ENCODE peak calls at places on chromosomes 4 and X, in six cellular contexts. One of them, this sample, is unnamed. For H3K4me1, the result is how much of the 10 kb centered on the place peaks cover.

GRCh38 chr4:94806376-94806775 is 48.6 kb downstream of the BMPR1B start:
- DNase-seq in HCT116: no peak
- DNase-seq in H9: no peak
- DNase-seq in naive thymus-derived CD4-positive, alpha-beta T cell: no peak
- DNase-seq in ovary: no peak
- DNase-seq in endothelial cell of umbilical vein: peak
- DNase-seq in this sample: no peak

GRCh38 chr4:117239434-117239833 is 154.1 kb upstream of the TRAM1L1 start:
- DNase-seq in HCT116: no peak
- DNase-seq in H9: no peak
- DNase-seq in naive thymus-derived CD4-positive, alpha-beta T cell: no peak
- DNase-seq in ovary: no peak
- DNase-seq in endothelial cell of umbilical vein: no peak
- DNase-seq in this sample: no peak

GRCh38 chr4:52408037-52408436 is 251.1 kb downstream of the USP46 start:
- DNase-seq in HCT116: no peak
- DNase-seq in H9: no peak
- DNase-seq in naive thymus-derived CD4-positive, alpha-beta T cell: no peak
- DNase-seq in ovary: no peak
- DNase-seq in endothelial cell of umbilical vein: peak
- DNase-seq in this sample: no peak

GRCh38 chr4:16779028-16779675 is 119.3 kb downstream of the LDB2 start:
- DNase-seq in HCT116: no peak
- DNase-seq in H9: no peak
- DNase-seq in naive thymus-derived CD4-positive, alpha-beta T cell: no peak
- DNase-seq in ovary: no peak
- DNase-seq in endothelial cell of umbilical vein: no peak
- DNase-seq in this sample: no peak

GRCh38 chr4:149961876-149962597 is 116.2 kb upstream of the DCLK2 start:
- DNase-seq in HCT116: no peak
- DNase-seq in H9: no peak
- DNase-seq in naive thymus-derived CD4-positive, alpha-beta T cell: no peak
- DNase-seq in ovary: no peak
- DNase-seq in endothelial cell of umbilical vein: no peak
- DNase-seq in this sample: no peak

GRCh38 chr4:77179512-77179911 is 22.5 kb downstream of the CCNG2 start:
- DNase-seq in HCT116: no peak
- DNase-seq in H9: no peak
- DNase-seq in naive thymus-derived CD4-positive, alpha-beta T cell: no peak
- DNase-seq in ovary: no peak
- DNase-seq in endothelial cell of umbilical vein: no peak
- DNase-seq in this sample: no peak

GRCh38 chrX:8413279-8413678 is 51.4 kb upstream of the VCX3B start:
- DNase-seq in HCT116: no peak
- DNase-seq in H9: no peak
- DNase-seq in naive thymus-derived CD4-positive, alpha-beta T cell: no peak
- DNase-seq in ovary: no peak
- DNase-seq in endothelial cell of umbilical vein: no peak
- DNase-seq in this sample: no peak

GRCh38 chr4:88690355-88690754 is 7.3 kb downstream of the NAP1L5 start:
- DNase-seq in HCT116: no peak
- DNase-seq in H9: no peak
- DNase-seq in naive thymus-derived CD4-positive, alpha-beta T cell: no peak
- DNase-seq in ovary: no peak
- DNase-seq in endothelial cell of umbilical vein: peak
- DNase-seq in this sample: no peak

GRCh38 chrX:15188039-15188438 is 81.8 kb downstream of the ASB9 start:
- DNase-seq in HCT116: no peak
- DNase-seq in H9: peak
- DNase-seq in naive thymus-derived CD4-positive, alpha-beta T cell: no peak
- DNase-seq in ovary: no peak
- DNase-seq in endothelial cell of umbilical vein: no peak
- DNase-seq in this sample: no peak

GRCh38 chr4:3775011-3775410 is 8.8 kb downstream of the ADRA2C start:
- DNase-seq in HCT116: no peak
- DNase-seq in H9: no peak
- DNase-seq in naive thymus-derived CD4-positive, alpha-beta T cell: no peak
- DNase-seq in ovary: no peak
- DNase-seq in endothelial cell of umbilical vein: no peak
- DNase-seq in this sample: no peak

GRCh38 chr4:112648263-112649054 is 11.5 kb downstream of the LARP7 start:
- DNase-seq in HCT116: no peak
- DNase-seq in H9: peak
- DNase-seq in naive thymus-derived CD4-positive, alpha-beta T cell: no peak
- DNase-seq in ovary: no peak
- DNase-seq in endothelial cell of umbilical vein: no peak
- DNase-seq in this sample: no peak

GRCh38 chrX:56026816-56027215 is 205.3 kb upstream of the KLF8 start:
- DNase-seq in HCT116: no peak
- DNase-seq in H9: no peak
- DNase-seq in naive thymus-derived CD4-positive, alpha-beta T cell: no peak
- DNase-seq in ovary: no peak
- DNase-seq in endothelial cell of umbilical vein: no peak
- DNase-seq in this sample: no peak

GRCh38 chr4:7828926-7829325 is 110.7 kb downstream of the AFAP1 start:
- DNase-seq in HCT116: no peak
- DNase-seq in H9: no peak
- DNase-seq in naive thymus-derived CD4-positive, alpha-beta T cell: no peak
- DNase-seq in ovary: no peak
- DNase-seq in endothelial cell of umbilical vein: peak
- DNase-seq in this sample: no peak

GRCh38 chrX:108313662-108314061 is 124.6 kb downstream of the COL4A6 start:
- DNase-seq in HCT116: no peak
- DNase-seq in H9: no peak
- DNase-seq in naive thymus-derived CD4-positive, alpha-beta T cell: no peak
- DNase-seq in ovary: no peak
- DNase-seq in endothelial cell of umbilical vein: no peak
- DNase-seq in this sample: no peak

GRCh38 chr4:7198440-7199128 is 6.2 kb downstream of the SORCS2 start:
- DNase-seq in HCT116: no peak
- DNase-seq in H9: peak
- DNase-seq in naive thymus-derived CD4-positive, alpha-beta T cell: no peak
- DNase-seq in ovary: no peak
- DNase-seq in endothelial cell of umbilical vein: no peak
- DNase-seq in this sample: no peak

GRCh38 chr4:113311047-113311446 is 261.6 kb downstream of the ANK2 start:
- DNase-seq in HCT116: peak
- DNase-seq in H9: no peak
- DNase-seq in naive thymus-derived CD4-positive, alpha-beta T cell: no peak
- DNase-seq in ovary: no peak
- DNase-seq in endothelial cell of umbilical vein: no peak
- DNase-seq in this sample: no peak

GRCh38 chr4:58274553-58274952 is 1164.4 kb upstream of the IGFBP7 start:
- DNase-seq in HCT116: no peak
- DNase-seq in H9: no peak
- DNase-seq in naive thymus-derived CD4-positive, alpha-beta T cell: no peak
- DNase-seq in ovary: no peak
- DNase-seq in endothelial cell of umbilical vein: no peak
- DNase-seq in this sample: no peak

GRCh38 chrX:21770631-21771321 is 12.9 kb upstream of the SMPX start:
- DNase-seq in HCT116: peak
- DNase-seq in H9: peak
- DNase-seq in naive thymus-derived CD4-positive, alpha-beta T cell: no peak
- DNase-seq in ovary: no peak
- DNase-seq in endothelial cell of umbilical vein: no peak
- DNase-seq in this sample: no peak

GRCh38 chr4:89368855-89369254 is 61.3 kb upstream of the GPRIN3 start:
- DNase-seq in HCT116: no peak
- DNase-seq in H9: no peak
- DNase-seq in naive thymus-derived CD4-positive, alpha-beta T cell: no peak
- DNase-seq in ovary: no peak
- DNase-seq in endothelial cell of umbilical vein: no peak
- DNase-seq in this sample: no peak

GRCh38 chrX:2483398-2483797 is 17.4 kb downstream of the DHRSX start:
- DNase-seq in HCT116: no peak
- DNase-seq in H9: no peak
- DNase-seq in naive thymus-derived CD4-positive, alpha-beta T cell: no peak
- DNase-seq in ovary: no peak
- DNase-seq in endothelial cell of umbilical vein: no peak
- DNase-seq in this sample: no peak

DNA sequence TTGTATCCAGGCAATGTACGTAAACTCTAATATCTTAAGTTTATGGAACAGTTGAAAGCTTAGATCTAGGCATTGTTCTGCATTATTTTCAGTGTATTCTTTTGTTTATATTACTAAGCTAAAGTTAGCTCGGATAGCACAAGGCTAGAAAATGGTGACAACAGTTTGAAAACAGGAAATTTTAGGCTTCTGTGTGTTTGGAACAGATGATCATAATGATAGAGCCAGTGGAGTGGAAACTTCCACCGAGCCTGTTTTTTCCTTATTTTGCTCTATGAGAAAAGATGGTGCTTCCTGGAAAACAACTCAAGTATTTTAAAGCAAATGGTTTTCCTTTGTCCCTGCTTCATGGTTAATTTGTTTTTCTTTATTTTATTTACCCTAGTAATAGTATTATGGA is 70.8 kb downstream of the GAB1 start:
- DNase-seq in HCT116: no peak
- DNase-seq in H9: no peak
- DNase-seq in naive thymus-derived CD4-positive, alpha-beta T cell: no peak
- DNase-seq in ovary: no peak
- DNase-seq in endothelial cell of umbilical vein: peak
- DNase-seq in this sample: no peak
- H3K4me1 ChIP-seq in HCT116: under half
- H3K4me1 ChIP-seq in H9: under half
- H3K4me1 ChIP-seq in naive thymus-derived CD4-positive, alpha-beta T cell: under half
- H3K4me1 ChIP-seq in ovary: under half
- H3K4me1 ChIP-seq in endothelial cell of umbilical vein: under half
- H3K4me1 ChIP-seq in this sample: half or more

GRCh38 chr4:72179342-72179741 is 147.5 kb downstream of the NPFFR2 start:
- DNase-seq in HCT116: no peak
- DNase-seq in H9: no peak
- DNase-seq in naive thymus-derived CD4-positive, alpha-beta T cell: no peak
- DNase-seq in ovary: no peak
- DNase-seq in endothelial cell of umbilical vein: no peak
- DNase-seq in this sample: no peak
- H3K4me1 ChIP-seq in HCT116: under half
- H3K4me1 ChIP-seq in H9: under half
- H3K4me1 ChIP-seq in naive thymus-derived CD4-positive, alpha-beta T cell: under half
- H3K4me1 ChIP-seq in ovary: under half
- H3K4me1 ChIP-seq in endothelial cell of umbilical vein: under half
- H3K4me1 ChIP-seq in this sample: under half

DNA sequence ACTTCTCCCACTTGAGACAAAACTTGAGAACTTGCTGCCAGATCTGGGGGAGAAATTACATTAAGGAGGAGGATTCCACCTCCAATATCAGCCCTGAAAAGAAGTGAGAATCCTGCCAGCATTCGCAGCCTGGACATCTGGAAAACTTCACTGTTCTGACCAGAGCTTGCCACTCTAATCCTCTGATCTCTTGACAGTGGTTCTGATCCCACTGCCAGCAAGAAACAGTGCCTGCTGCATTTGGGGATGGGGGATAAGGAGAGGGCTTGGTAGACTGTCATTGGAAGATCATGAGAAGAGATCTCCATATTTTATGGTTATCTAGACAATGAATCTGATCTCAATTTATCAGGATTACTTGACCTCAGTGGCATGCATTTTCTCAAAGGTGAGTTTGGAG is 49.8 kb upstream of the TMEM33 start:
- DNase-seq in HCT116: no peak
- DNase-seq in H9: no peak
- DNase-seq in naive thymus-derived CD4-positive, alpha-beta T cell: no peak
- DNase-seq in ovary: no peak
- DNase-seq in endothelial cell of umbilical vein: no peak
- DNase-seq in this sample: no peak
- H3K4me1 ChIP-seq in HCT116: under half
- H3K4me1 ChIP-seq in H9: under half
- H3K4me1 ChIP-seq in naive thymus-derived CD4-positive, alpha-beta T cell: under half
- H3K4me1 ChIP-seq in ovary: under half
- H3K4me1 ChIP-seq in endothelial cell of umbilical vein: under half
- H3K4me1 ChIP-seq in this sample: under half

GRCh38 chr4:27010334-27010940 is 149.8 kb downstream of the STIM2 start:
- DNase-seq in HCT116: peak
- DNase-seq in H9: no peak
- DNase-seq in naive thymus-derived CD4-positive, alpha-beta T cell: peak
- DNase-seq in ovary: peak
- DNase-seq in endothelial cell of umbilical vein: peak
- DNase-seq in this sample: peak

GRCh38 chr4:27009539-27009938 is 148.9 kb downstream of the STIM2 start:
- DNase-seq in HCT116: no peak
- DNase-seq in H9: no peak
- DNase-seq in naive thymus-derived CD4-positive, alpha-beta T cell: no peak
- DNase-seq in ovary: no peak
- DNase-seq in endothelial cell of umbilical vein: peak
- DNase-seq in this sample: no peak

GRCh38 chr4:27007507-27007906 is 146.9 kb downstream of the STIM2 start:
- DNase-seq in HCT116: no peak
- DNase-seq in H9: no peak
- DNase-seq in naive thymus-derived CD4-positive, alpha-beta T cell: no peak
- DNase-seq in ovary: no peak
- DNase-seq in endothelial cell of umbilical vein: no peak
- DNase-seq in this sample: no peak

GRCh38 chr4:27006646-27007045 is 146.0 kb downstream of the STIM2 start:
- DNase-seq in HCT116: no peak
- DNase-seq in H9: no peak
- DNase-seq in naive thymus-derived CD4-positive, alpha-beta T cell: no peak
- DNase-seq in ovary: no peak
- DNase-seq in endothelial cell of umbilical vein: no peak
- DNase-seq in this sample: no peak

GRCh38 chr4:27008693-27009092 is 148.1 kb downstream of the STIM2 start:
- DNase-seq in HCT116: no peak
- DNase-seq in H9: no peak
- DNase-seq in naive thymus-derived CD4-positive, alpha-beta T cell: no peak
- DNase-seq in ovary: no peak
- DNase-seq in endothelial cell of umbilical vein: no peak
- DNase-seq in this sample: no peak
- H3K4me1 ChIP-seq in HCT116: under half
- H3K4me1 ChIP-seq in H9: under half
- H3K4me1 ChIP-seq in naive thymus-derived CD4-positive, alpha-beta T cell: under half
- H3K4me1 ChIP-seq in ovary: under half
- H3K4me1 ChIP-seq in endothelial cell of umbilical vein: under half
- H3K4me1 ChIP-seq in this sample: under half

GRCh38 chrX:31546130-31546529 is 474.3 kb upstream of the FTHL17 start:
- DNase-seq in HCT116: no peak
- DNase-seq in H9: no peak
- DNase-seq in naive thymus-derived CD4-positive, alpha-beta T cell: no peak
- DNase-seq in ovary: no peak
- DNase-seq in endothelial cell of umbilical vein: peak
- DNase-seq in this sample: peak
- H3K4me1 ChIP-seq in HCT116: under half
- H3K4me1 ChIP-seq in H9: under half
- H3K4me1 ChIP-seq in naive thymus-derived CD4-positive, alpha-beta T cell: under half
- H3K4me1 ChIP-seq in ovary: under half
- H3K4me1 ChIP-seq in endothelial cell of umbilical vein: under half
- H3K4me1 ChIP-seq in this sample: under half

DNA sequence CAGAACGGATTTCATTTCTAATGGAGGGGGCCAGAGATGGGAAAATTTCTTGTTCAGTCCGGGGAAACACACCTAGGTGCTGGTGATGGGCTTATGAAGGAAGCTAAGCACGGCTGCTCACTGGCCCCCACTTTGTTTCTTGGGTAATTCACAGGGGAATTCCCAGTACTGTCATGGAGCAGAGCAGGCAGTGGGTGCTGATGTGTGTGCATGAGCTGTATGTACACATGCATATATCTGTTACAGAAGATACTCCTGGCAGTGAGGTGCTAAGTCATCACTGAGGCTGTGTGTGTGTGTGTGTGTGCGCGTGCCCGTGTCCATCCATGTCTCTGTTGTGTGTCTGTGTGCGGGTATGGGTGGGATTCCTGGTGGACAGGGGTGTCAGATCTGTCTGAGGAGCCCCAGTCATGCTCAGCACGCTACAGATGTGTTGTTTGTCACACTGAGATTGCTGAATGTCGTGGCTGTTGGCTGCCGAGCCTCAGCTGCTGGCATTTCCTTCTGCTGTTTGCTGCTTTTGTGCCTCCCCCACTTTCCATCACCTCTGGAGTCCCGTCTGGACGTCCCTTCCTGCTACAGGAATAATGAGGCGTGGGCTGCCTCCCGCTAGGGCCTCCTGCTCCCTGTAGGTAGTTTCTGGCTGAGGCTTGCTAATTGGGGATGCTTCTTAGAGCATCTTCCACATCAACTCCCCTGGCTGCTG is 53.3 kb downstream of the JADE1 start:
- DNase-seq in HCT116: no peak
- DNase-seq in H9: no peak
- DNase-seq in naive thymus-derived CD4-positive, alpha-beta T cell: no peak
- DNase-seq in ovary: no peak
- DNase-seq in endothelial cell of umbilical vein: peak
- DNase-seq in this sample: no peak
- H3K4me1 ChIP-seq in HCT116: under half
- H3K4me1 ChIP-seq in H9: under half
- H3K4me1 ChIP-seq in naive thymus-derived CD4-positive, alpha-beta T cell: under half
- H3K4me1 ChIP-seq in ovary: under half
- H3K4me1 ChIP-seq in endothelial cell of umbilical vein: under half
- H3K4me1 ChIP-seq in this sample: under half